ENCODE peak calls at places on chromosomes 13 and 19, in ten cellular contexts. W is cardiac muscle cell, G is ascending aorta, T is IMR-90, C is brain microvascular endothelial cell, X is ovary, K is heart right ventricle, D is skeletal muscle cell, B is epithelial cell of esophagus, Y is astrocyte of the spinal cord. J is an unnamed sample.

GRCh38 chr13:95652821-95653220 is 8.3 kb upstream of the DZIP1 start:
- DNase-seq in W (no peak), G (no peak), T (no peak), C (no peak), X (no peak), K (no peak), D (no peak), B (no peak), Y (no peak), J (no peak)

GRCh38 chr19:4755459-4755858 is 31.8 kb upstream of the DPP9 start:
- DNase-seq in W (no peak), G (no peak), T (no peak), C (no peak), X (no peak), K (no peak), D (no peak), B (no peak), Y (no peak), J (no peak)

GRCh38 chr19:30255783-30256509 is 116.2 kb upstream of the ZNF536 start:
- DNase-seq in W (no peak), G (no peak), T (no peak), C (no peak), X (no peak), K (no peak), D (no peak), B (no peak), Y (no peak), J (no peak)

GRCh38 chr19:49085020-49085867 is at the start of gene SNRNP70:
- DNase-seq in W (peak; percentile 100), G (peak; percentile 100), T (peak; percentile 99), C (peak; percentile 99), X (peak; percentile 99), K (peak; percentile 99), D (peak; percentile 99), B (peak; percentile 100), Y (peak; percentile 100), J (peak; percentile 99)

GRCh38 chr19:39830847-39831246 is 3.1 kb downstream of the DYRK1B start:
- DNase-seq in W (no peak), G (no peak), T (no peak), C (no peak), X (no peak), K (no peak), D (no peak), B (no peak), Y (no peak), J (no peak)

GRCh38 chr13:104310861-104311260 is 1244.6 kb upstream of the SLC10A2 start:
- DNase-seq in W (no peak), G (no peak), T (no peak), C (no peak), X (no peak), K (no peak), D (no peak), B (peak; percentile 76), Y (peak; percentile 33), J (no peak)

GRCh38 chr13:73998631-73999030 is 135.6 kb downstream of the KLF12 start:
- DNase-seq in W (no peak), G (no peak), T (no peak), C (no peak), X (no peak), K (no peak), D (no peak), B (no peak), Y (no peak), J (no peak)

GRCh38 chr19:48745208-48745995 is 1.3 kb downstream of the IZUMO1 start:
- DNase-seq in W (peak; percentile 76), G (peak; percentile 79), T (peak; percentile 57), C (peak; percentile 77), X (no peak), K (peak; percentile 68), D (no peak), B (peak; percentile 74), Y (peak; percentile 66), J (peak; percentile 72)

GRCh38 chr13:58051807-58052375 is 420.3 kb downstream of the PCDH17 start:
- DNase-seq in W (no peak), G (no peak), T (no peak), C (no peak), X (no peak), K (no peak), D (no peak), B (no peak), Y (no peak), J (no peak)

GRCh38 chr13:113064534-113065405 is 40.8 kb upstream of the F7 start:
- DNase-seq in W (peak; percentile 81), G (no peak), T (peak; percentile 60), C (peak; percentile 35), X (no peak), K (no peak), D (peak; percentile 74), B (no peak), Y (peak; percentile 58), J (no peak)

GRCh38 chr13:89694471-89694870 is 1653.0 kb upstream of the MIR17HG start:
- DNase-seq in W (no peak), G (no peak), T (no peak), C (no peak), X (no peak), K (no peak), D (no peak), B (no peak), Y (no peak), J (no peak)

GRCh38 chr13:42137856-42138537 is 89.5 kb downstream of the DGKH start:
- DNase-seq in W (peak; percentile 39), G (no peak), T (peak; percentile 71), C (peak; percentile 35), X (no peak), K (no peak), D (peak; percentile 25), B (peak; percentile 54), Y (peak; percentile 37), J (no peak)

DNA sequence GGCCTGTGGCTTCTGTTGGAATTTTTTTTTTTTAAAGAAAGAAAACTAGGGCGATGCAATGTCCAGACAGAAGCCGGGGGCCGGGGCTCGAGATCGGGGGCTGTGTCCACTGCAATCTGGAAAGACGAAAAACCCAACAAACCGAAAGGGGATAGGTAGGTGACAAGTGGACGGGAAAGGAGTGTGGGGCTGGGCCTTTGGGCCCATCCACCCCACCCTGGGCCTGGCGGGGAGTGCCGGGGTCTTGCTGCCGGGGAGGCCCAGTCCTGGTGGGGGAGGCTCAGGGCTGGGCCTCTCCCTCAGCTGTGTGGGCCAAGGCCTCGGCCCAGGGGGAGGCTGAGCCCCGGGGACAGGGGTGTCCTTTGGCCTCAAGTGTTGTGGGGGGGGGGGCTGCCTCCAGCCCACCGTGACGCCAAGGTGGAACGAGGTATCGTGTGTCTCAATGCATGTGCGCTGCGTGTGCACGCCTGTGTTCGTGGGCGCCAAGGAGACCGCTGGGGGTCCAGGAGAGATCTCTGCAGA is 17.4 kb downstream of the PRKCSH start:
- DNase-seq in W (no peak), G (no peak), T (no peak), C (no peak), X (no peak), K (no peak), D (no peak), B (no peak), Y (no peak), J (no peak)
- H3K4me3 ChIP-seq in W (no peak overlapping the region), G (no peak overlapping the region), T (no peak overlapping the region), C (no peak overlapping the region), X (no peak overlapping the region), K (no peak overlapping the region), D (no peak overlapping the region), B (no peak overlapping the region), Y (no peak overlapping the region), J (no peak overlapping the region)

GRCh38 chr19:31285744-31286143 is 63.5 kb downstream of the TSHZ3 start:
- DNase-seq in W (peak; percentile 70), G (peak; percentile 48), T (peak; percentile 64), C (peak; percentile 9), X (peak; percentile 46), K (no peak), D (peak; percentile 51), B (no peak), Y (peak; percentile 61), J (no peak)
- H3K4me3 ChIP-seq in W (no peak overlapping the region), G (no peak overlapping the region), T (no peak overlapping the region), C (no peak overlapping the region), X (peak overlapping the region; percentile 10), K (peak overlapping the region; percentile 19), D (no peak overlapping the region), B (no peak overlapping the region), Y (no peak overlapping the region), J (no peak overlapping the region)

DNA sequence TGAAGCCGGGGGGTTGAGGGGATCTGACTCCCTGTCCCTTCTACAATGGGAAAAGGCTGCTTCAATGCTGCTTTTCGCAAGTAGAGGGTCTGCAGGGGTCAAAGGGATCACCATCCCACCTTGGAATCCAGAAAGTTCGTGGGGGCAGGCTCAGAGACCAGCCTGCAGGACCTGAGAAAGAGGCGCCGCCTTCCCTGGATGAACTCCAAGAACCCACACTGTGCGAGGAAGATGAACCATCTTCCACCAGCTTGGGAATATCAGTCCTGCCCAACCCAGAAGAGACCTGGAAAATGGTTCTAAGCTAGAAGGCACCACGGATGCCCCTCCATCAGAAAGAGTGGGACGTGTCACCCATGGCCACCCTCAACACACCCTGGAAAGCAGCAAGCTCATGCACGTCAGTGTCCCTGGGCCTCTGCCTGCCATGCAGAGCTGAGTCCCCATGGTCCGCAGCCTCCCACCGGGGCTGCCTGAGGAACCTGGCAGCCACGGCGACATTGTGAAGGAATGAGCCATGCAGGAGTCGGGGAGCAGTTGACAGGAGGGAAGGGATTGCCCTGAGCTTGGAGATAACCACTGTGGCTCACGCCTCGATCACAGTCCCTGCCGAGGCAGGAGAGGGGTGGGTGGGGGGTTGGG is 14.6 kb downstream of the RAB3D start:
- DNase-seq in W (peak; percentile 25), G (no peak), T (no peak), C (no peak), X (peak; percentile 28), K (no peak), D (no peak), B (peak; percentile 33), Y (no peak), J (no peak)
- H3K4me3 ChIP-seq in W (no peak overlapping the region), G (no peak overlapping the region), T (no peak overlapping the region), C (no peak overlapping the region), X (no peak overlapping the region), K (no peak overlapping the region), D (no peak overlapping the region), B (no peak overlapping the region), Y (no peak overlapping the region), J (peak overlapping the region; percentile 48)

GRCh38 chr19:55684946-55685681 is 10.1 kb downstream of the EPN1 start:
- DNase-seq in W (no peak), G (no peak), T (no peak), C (no peak), X (no peak), K (no peak), D (no peak), B (no peak), Y (no peak), J (no peak)

GRCh38 chr19:55687281-55688172 is 12.5 kb downstream of the EPN1 start:
- DNase-seq in W (no peak), G (no peak), T (no peak), C (no peak), X (no peak), K (no peak), D (no peak), B (no peak), Y (no peak), J (no peak)

GRCh38 chr19:55683449-55684261 is 8.6 kb downstream of the EPN1 start:
- DNase-seq in W (no peak), G (no peak), T (no peak), C (no peak), X (no peak), K (no peak), D (no peak), B (no peak), Y (no peak), J (no peak)

GRCh38 chr19:55686311-55687050 is 11.5 kb downstream of the EPN1 start:
- DNase-seq in W (no peak), G (no peak), T (no peak), C (no peak), X (no peak), K (no peak), D (no peak), B (no peak), Y (no peak), J (no peak)

GRCh38 chr19:55685776-55686175 is 10.8 kb downstream of the EPN1 start:
- DNase-seq in W (no peak), G (no peak), T (no peak), C (no peak), X (no peak), K (no peak), D (no peak), B (no peak), Y (no peak), J (no peak)
- H3K4me3 ChIP-seq in W (no peak overlapping the region), G (no peak overlapping the region), T (no peak overlapping the region), C (no peak overlapping the region), X (no peak overlapping the region), K (no peak overlapping the region), D (no peak overlapping the region), B (no peak overlapping the region), Y (no peak overlapping the region), J (no peak overlapping the region)